ENCODE peak calls at places on chromosomes 16 and 17, in ten cellular contexts. X is Peyer's patch, M is cardiac muscle cell, N is endothelial cell of umbilical vein, T is ovary, J is AG09309, P is heart right ventricle, U is heart left ventricle, S is astrocyte of the spinal cord, K is H1. B is an unnamed sample.

GRCh38 chr17:63966646-63967265 is 6.0 kb downstream of the SCN4A start:
- DNase-seq in N (no peak), S (no peak), J (no peak), M (no peak), K (no peak), X (no peak), P (no peak), U (no peak), T (no peak), B (peak; percentile 78)

GRCh38 chr16:88352261-88353200 is 30.2 kb upstream of the ZNF469 start:
- DNase-seq in N (no peak), S (no peak), U (no peak), K (no peak), X (no peak), T (no peak), J (no peak), P (no peak), M (no peak), B (no peak)

GRCh38 chr17:57388326-57388725 is 132.0 kb downstream of the MSI2 start:
- DNase-seq in P (no peak), K (no peak), M (no peak), J (no peak), N (no peak), X (no peak), U (no peak), T (no peak), S (no peak), B (no peak)

GRCh38 chr17:58329035-58329807 is 626 bp upstream of the TSPOAP1 start:
- DNase-seq in M (peak; percentile 25), T (no peak), S (no peak), K (peak; percentile 69), P (no peak), X (peak; percentile 83), U (peak; percentile 51), J (no peak), N (no peak), B (peak; percentile 99)

GRCh38 chr17:44556114-44556853 is 1.0 kb upstream of the FZD2 start:
- DNase-seq in J (no peak), S (peak; percentile 75), M (peak; percentile 67), X (peak; percentile 71), K (peak; percentile 83), T (peak; percentile 31), P (peak; percentile 18), U (peak; percentile 49), N (peak; percentile 63), B (peak; percentile 59)

GRCh38 chr16:11586856-11587642 is at the start of gene LITAF:
- DNase-seq in X (peak; percentile 82), J (no peak), N (no peak), K (peak; percentile 79), U (peak; percentile 80), S (no peak), T (peak; percentile 73), P (peak; percentile 78), M (peak; percentile 69), B (peak; percentile 80)

GRCh38 chr17:61221597-61222471 is 177.8 kb upstream of the TBX2 start:
- DNase-seq in S (no peak), P (no peak), X (no peak), M (no peak), N (no peak), K (no peak), T (no peak), U (no peak), J (no peak), B (no peak)

GRCh38 chr16:89146211-89147005 is 25.1 kb upstream of the CDH15 start:
- DNase-seq in K (no peak), U (peak; percentile 12), J (no peak), T (no peak), X (no peak), N (no peak), P (no peak), S (no peak), M (no peak), B (no peak)

GRCh38 chr17:3838206-3838605 is 7.8 kb downstream of the NCBP3 start:
- DNase-seq in U (no peak), X (peak; percentile 95), M (no peak), P (no peak), K (no peak), N (no peak), T (no peak), J (no peak), S (no peak), B (no peak)

GRCh38 chr16:69481901-69482341 is 57.5 kb downstream of the CYB5B start:
- DNase-seq in J (no peak), M (no peak), N (peak; percentile 97), U (peak; percentile 93), K (no peak), X (peak; percentile 66), T (peak; percentile 73), S (peak; percentile 64), P (peak; percentile 91), B (no peak)

GRCh38 chr16:69485361-69485760 is 60.9 kb downstream of the CYB5B start:
- DNase-seq in S (no peak), K (no peak), N (no peak), X (no peak), J (no peak), U (no peak), M (no peak), P (no peak), T (no peak), B (no peak)

GRCh38 chr16:69479806-69480205 is 55.4 kb downstream of the CYB5B start:
- DNase-seq in T (no peak), M (no peak), J (no peak), K (no peak), X (no peak), U (no peak), P (no peak), N (no peak), S (no peak), B (no peak)

GRCh38 chr16:69483611-69484010 is 59.2 kb downstream of the CYB5B start:
- DNase-seq in P (no peak), X (no peak), U (no peak), K (no peak), M (no peak), T (no peak), J (no peak), S (no peak), N (no peak), B (no peak)

GRCh38 chr16:69482410-69482951 is 58.1 kb downstream of the CYB5B start:
- DNase-seq in N (peak; percentile 97), T (peak; percentile 35), K (no peak), M (no peak), X (no peak), U (peak; percentile 87), S (peak; percentile 79), P (peak; percentile 66), J (peak; percentile 43), B (no peak)
- TF ChIP-seq CTCF in N (no peak), T (no peak), K (no peak), M (no peak), X (no peak), U (no peak), S (no peak), P (no peak), J (no peak), B (no peak)

DNA sequence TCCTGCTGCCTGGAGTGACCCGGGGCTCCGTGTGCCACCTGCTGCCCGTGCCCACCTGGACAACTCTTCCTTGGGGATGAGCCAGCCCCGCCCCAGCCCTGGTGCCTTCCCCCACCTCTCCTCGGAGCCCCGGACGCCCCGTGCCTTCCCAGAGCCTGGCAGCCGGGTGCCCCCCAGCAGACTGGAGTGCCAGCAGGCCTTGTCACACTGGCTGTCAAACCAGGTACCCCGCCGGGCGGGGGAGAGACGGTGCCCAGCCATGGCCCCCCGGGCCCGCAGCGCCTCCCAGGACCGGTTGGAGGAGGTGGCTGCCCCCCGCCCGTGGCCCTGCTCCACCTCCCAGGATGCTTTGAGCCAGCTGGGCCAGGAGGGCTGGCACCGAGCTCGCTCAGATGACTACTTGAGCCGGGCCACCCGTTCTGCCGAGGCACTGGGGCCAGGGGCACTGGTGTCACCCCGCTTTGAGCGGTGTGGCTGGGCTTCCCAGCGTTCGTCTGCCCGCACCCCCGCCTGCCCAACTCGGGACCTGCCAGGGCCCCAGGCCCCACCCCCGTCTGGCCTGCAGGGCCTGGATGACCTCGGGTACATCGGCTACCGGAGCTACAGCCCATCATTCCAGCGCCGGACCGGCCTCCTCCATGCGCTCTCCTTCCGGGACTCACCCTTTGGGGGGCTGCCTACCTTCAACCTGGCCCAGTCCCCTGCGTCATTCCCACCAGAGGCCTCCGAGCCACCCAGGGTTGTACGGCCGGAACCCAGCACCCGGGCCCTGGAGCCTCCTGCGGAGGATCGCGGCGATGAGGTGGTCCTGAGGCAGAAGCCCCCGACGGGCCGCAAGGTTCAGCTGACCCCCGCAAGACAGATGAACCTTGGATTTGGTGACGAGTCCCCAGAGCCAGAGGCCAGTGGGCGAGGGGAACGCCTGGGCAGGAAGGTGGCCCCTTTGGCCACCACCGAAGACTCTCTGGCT is 38.4 kb downstream of the ARHGAP23 start:
- DNase-seq in X (no peak), K (no peak), P (no peak), N (no peak), M (no peak), T (peak; percentile 33), J (no peak), U (peak; percentile 68), S (no peak), B (no peak)
- H3K4me3 ChIP-seq in X (no peak overlapping the region), K (no peak overlapping the region), P (peak overlapping the region; percentile 57), N (no peak overlapping the region), M (no peak overlapping the region), T (peak overlapping the region; percentile 55), J (peak overlapping the region; percentile 57), U (no peak overlapping the region), S (no peak overlapping the region), B (no peak overlapping the region)

GRCh38 chr16:82344157-82344556 is 174.1 kb upstream of the MPHOSPH6 start:
- DNase-seq in N (no peak), K (no peak), X (no peak), P (no peak), J (no peak), T (no peak), U (no peak), S (no peak), M (peak; percentile 24), B (peak; percentile 20)
- TF ChIP-seq CTCF in N (peak; percentile 28), K (peak; percentile 66), X (no peak), P (peak; percentile 63), J (peak; percentile 42), T (no peak), U (peak; percentile 55), S (no peak), M (peak; percentile 25), B (peak; percentile 38)

GRCh38 chr16:1101573-1102332 is 5.7 kb upstream of the C1QTNF8 start:
- DNase-seq in P (no peak), X (no peak), U (no peak), N (no peak), K (no peak), T (no peak), M (no peak), J (no peak), S (no peak), B (no peak)

GRCh38 chr16:1103649-1104005 is 7.6 kb upstream of the C1QTNF8 start:
- DNase-seq in S (no peak), K (no peak), J (no peak), U (no peak), P (no peak), X (no peak), T (no peak), N (no peak), M (no peak), B (no peak)

GRCh38 chr16:1102333-1102700 is 6.3 kb upstream of the C1QTNF8 start:
- DNase-seq in J (no peak), X (no peak), P (no peak), N (no peak), U (no peak), S (no peak), T (no peak), M (no peak), K (no peak), B (no peak)

GRCh38 chr16:1101133-1101532 is 5.1 kb upstream of the C1QTNF8 start:
- DNase-seq in K (no peak), X (no peak), J (no peak), S (no peak), P (no peak), U (no peak), T (no peak), M (no peak), N (no peak), B (no peak)

GRCh38 chr16:1102921-1103648 is 7.0 kb upstream of the C1QTNF8 start:
- DNase-seq in M (peak; percentile 80), P (peak; percentile 73), J (no peak), X (peak; percentile 79), S (no peak), N (peak; percentile 19), T (peak; percentile 32), K (peak; percentile 94), U (peak; percentile 63), B (peak; percentile 54)
- H3K4me3 ChIP-seq in M (peak overlapping the region; percentile 35), P (no peak overlapping the region), J (no peak overlapping the region), X (peak overlapping the region; percentile 12), S (no peak overlapping the region), N (no peak overlapping the region), T (no peak overlapping the region), K (peak overlapping the region; percentile 48), U (peak overlapping the region; percentile 14), B (no peak overlapping the region)